ENCODE peak calls at places on chromosomes 4 and X, in seven cellular contexts. V is sigmoid colon, S is spleen, E is GM12891, L is GM12892, H is HCT116, D is esophagus muscularis mucosa. W is an unnamed sample.

GRCh38 chrX:31832263-31832662 is 760.4 kb upstream of the FTHL17 start:
- DNase-seq in L (no peak), V (no peak), S (no peak), D (no peak), E (no peak), H (no peak), W (no peak)

GRCh38 chr4:150722908-150723362 is 141.0 kb downstream of the MAB21L2 start:
- DNase-seq in S (no peak), V (peak), D (peak), E (no peak), H (no peak), L (no peak), W (no peak)

GRCh38 chrX:11066812-11067211 is 44.3 kb upstream of the HCCS start:
- DNase-seq in V (no peak), E (no peak), H (no peak), S (no peak), L (no peak), D (no peak), W (no peak)

GRCh38 chrX:126551306-126551705 is 1.3 kb downstream of the DCAF12L1 start:
- DNase-seq in V (no peak), S (no peak), H (no peak), D (no peak), E (no peak), L (no peak), W (no peak)

GRCh38 chr4:38113551-38113950 is 153.4 kb downstream of the PTTG2 start:
- DNase-seq in H (no peak), D (no peak), E (no peak), L (no peak), V (no peak), S (no peak), W (no peak)

GRCh38 chr4:95732061-95732460 is 107.8 kb upstream of the PDHA2 start:
- DNase-seq in V (no peak), E (no peak), D (no peak), S (no peak), H (no peak), L (no peak), W (no peak)

GRCh38 chr4:123096038-123096437 is 173.6 kb upstream of the NUDT6 start:
- DNase-seq in L (no peak), S (no peak), D (no peak), E (no peak), V (no peak), H (peak), W (no peak)

GRCh38 chr4:15557806-15558550 is 88.3 kb downstream of the CC2D2A start:
- DNase-seq in H (no peak), D (no peak), E (no peak), V (no peak), S (no peak), L (no peak), W (no peak)

GRCh38 chr4:4852591-4853362 is 6.7 kb upstream of the MSX1 start:
- DNase-seq in S (peak), V (peak), D (no peak), H (no peak), E (no peak), L (no peak), W (peak)

GRCh38 chr4:88226143-88226542 is 58.2 kb downstream of the PPM1K start:
- DNase-seq in E (no peak), H (no peak), D (no peak), S (no peak), L (no peak), V (no peak), W (no peak)

GRCh38 chr4:83852085-83852451 is 316.2 kb downstream of the GPAT3 start:
- DNase-seq in V (no peak), H (peak), D (no peak), L (no peak), S (no peak), E (no peak), W (no peak)

GRCh38 chr4:72564184-72564583 is 4.8 kb downstream of the ADAMTS3 start:
- DNase-seq in H (no peak), V (no peak), E (no peak), D (no peak), S (no peak), L (no peak), W (no peak)

GRCh38 chr4:176238819-176239218 is 30.2 kb downstream of the ASB5 start:
- DNase-seq in S (no peak), D (no peak), L (no peak), H (no peak), E (no peak), V (no peak), W (no peak)

GRCh38 chr4:76562851-76563803 is 128.1 kb downstream of the SHROOM3 start:
- DNase-seq in H (no peak), V (no peak), L (no peak), S (no peak), D (no peak), E (no peak), W (no peak)

DNA sequence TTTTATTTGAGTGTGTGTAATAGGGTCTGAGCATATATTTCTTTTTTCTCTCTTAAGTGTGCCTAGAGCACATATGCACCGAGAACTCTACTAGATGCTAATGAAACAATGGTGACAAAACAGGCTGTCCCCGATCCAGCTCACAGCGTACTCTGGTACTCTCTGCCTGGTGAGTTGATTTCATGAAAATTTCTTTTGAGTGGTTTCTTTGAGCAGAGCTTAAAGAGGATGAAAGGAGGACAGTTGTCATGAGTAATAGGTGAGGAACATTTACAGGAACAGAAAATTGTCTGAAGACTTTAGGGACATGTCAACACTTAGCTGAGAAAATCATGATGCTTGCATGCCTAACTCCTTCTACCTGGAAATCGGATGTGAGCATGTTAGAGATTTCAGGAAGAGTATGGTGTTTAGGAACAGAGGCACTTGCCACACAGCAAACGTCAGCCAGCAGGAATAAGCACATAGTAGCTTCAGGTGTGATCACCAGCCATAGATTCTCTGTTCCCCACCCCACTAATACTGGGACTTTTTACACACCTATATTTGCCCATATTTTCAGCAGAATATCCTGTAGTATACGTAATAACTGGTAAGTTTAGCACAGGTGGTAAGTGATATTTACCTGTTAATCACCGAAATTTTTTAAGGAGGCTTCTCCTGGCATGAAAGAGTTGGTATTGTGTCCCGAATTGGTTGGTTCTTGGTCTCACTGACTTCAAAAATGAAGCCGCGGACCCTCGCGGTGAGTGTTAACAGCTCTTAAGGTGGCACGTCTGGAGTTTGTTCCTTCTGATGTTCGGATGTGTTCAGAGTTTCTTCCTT is 111.1 kb downstream of the ZNF330 start:
- DNase-seq in H (no peak), E (no peak), D (no peak), L (no peak), S (no peak), V (no peak), W (no peak)
- TF ChIP-seq POLR2AphosphoS5 in H (no peak), E (no peak), D (no peak), L (no peak), S (no peak), V (no peak), W (no peak)

DNA sequence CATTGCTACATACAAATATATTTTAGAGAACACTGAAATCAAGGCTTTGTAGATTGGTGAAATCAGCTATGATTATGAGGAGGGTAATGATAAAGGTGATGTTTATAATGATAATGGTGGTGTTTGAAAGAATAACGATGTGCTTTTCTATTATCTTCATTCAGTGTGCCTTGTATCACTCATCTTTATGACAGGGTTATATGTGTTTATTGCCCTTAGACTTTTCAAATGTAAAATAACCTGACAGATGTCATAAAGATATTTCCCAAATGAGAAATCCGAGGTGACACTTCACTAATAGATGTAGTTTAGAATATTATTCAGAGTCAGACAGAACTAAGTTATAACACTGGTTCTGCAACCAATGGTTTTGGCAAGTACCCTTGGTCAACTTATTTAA is 323.0 kb upstream of the SPANXN4 start:
- DNase-seq in H (no peak), S (no peak), D (no peak), V (no peak), E (no peak), L (no peak), W (no peak)
- TF ChIP-seq POLR2AphosphoS5 in H (no peak), S (no peak), D (no peak), V (no peak), E (no peak), L (no peak), W (no peak)

DNA sequence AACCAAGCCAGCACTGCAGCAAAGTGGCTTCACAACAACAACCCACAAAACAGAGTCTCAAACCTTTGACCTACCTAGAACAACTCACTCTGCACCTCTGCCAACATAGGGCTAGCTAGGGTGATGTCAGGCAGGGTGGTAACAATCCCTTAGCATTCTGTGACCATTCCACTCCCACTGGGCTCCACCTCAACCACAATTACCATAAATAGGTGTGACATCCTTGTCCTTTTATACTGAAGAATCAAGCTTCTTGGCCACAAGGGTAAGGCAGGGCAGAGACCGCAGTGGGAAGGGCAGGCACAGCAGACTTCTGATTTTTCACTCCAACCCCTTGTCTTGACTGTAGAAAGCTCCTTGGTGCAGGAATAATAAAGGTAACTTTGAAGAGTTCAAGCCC is 795.4 kb upstream of the DIAPH2 start:
- DNase-seq in D (no peak), S (no peak), V (no peak), H (no peak), L (no peak), E (no peak), W (no peak)
- TF ChIP-seq POLR2AphosphoS5 in D (no peak), S (no peak), V (no peak), H (no peak), L (no peak), E (no peak), W (no peak)

GRCh38 chr4:61408861-61409260 is 208.7 kb downstream of the ADGRL3 start:
- DNase-seq in E (no peak), D (no peak), S (no peak), L (no peak), H (no peak), V (no peak), W (no peak)

GRCh38 chr4:61406677-61407076 is 206.6 kb downstream of the ADGRL3 start:
- DNase-seq in L (no peak), S (no peak), E (no peak), D (no peak), V (no peak), H (no peak), W (no peak)

GRCh38 chr4:61408163-61408562 is 208.0 kb downstream of the ADGRL3 start:
- DNase-seq in E (no peak), L (no peak), V (no peak), S (no peak), D (no peak), H (no peak), W (no peak)

GRCh38 chr4:61405307-61405706 is 205.2 kb downstream of the ADGRL3 start:
- DNase-seq in V (no peak), S (no peak), E (no peak), L (no peak), D (no peak), H (no peak), W (no peak)

DNA sequence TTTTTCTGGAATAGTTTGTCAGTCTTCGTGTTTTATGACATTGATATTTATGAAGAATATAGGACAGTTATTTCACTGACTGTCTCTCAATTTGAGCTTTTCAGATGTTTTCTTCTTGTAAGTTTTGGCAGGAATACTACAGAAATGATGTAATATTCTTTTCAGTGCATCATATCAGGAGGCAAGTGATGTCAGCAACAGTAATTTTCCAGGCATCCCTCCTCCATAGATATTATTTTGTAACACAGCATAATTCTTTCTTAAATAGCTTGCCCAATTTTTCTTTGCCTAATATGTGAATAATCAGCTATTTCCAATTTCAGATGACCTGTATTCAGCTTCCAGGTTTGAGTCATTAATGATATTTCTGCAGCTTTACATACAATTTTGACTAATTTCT is 211.1 kb downstream of the ADGRL3 start:
- DNase-seq in E (no peak), L (no peak), H (no peak), V (no peak), D (no peak), S (no peak), W (no peak)
- TF ChIP-seq POLR2AphosphoS5 in E (no peak), L (no peak), H (no peak), V (no peak), D (no peak), S (no peak), W (no peak)

DNA sequence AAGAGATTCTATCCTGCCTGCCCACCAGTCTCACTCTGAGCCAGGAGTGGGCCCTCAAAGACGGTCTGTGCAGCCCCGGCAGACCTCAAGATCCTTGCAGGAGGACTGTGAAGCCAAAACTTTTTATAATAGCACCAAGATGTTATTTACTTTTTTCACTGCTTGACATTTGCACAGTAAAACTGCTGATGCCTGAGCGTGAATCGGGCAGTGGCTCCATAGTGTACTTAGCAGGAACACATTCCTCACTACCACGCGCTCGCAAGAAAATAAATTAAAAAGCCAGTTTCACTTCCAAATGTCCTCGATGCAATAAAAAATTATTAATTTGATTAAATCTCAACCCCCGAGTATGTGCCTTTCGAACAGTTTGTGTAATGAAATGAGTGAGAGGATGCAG is 22.5 kb downstream of the GPM6B start:
- DNase-seq in E (no peak), H (no peak), L (no peak), D (no peak), S (no peak), V (no peak), W (no peak)
- TF ChIP-seq POLR2AphosphoS5 in E (no peak), H (no peak), L (no peak), D (no peak), S (no peak), V (no peak), W (no peak)

GRCh38 chr4:7124643-7125442 is 57.0 kb upstream of the GRPEL1 start:
- DNase-seq in H (no peak), S (no peak), L (no peak), E (no peak), D (peak), V (peak), W (no peak)
- TF ChIP-seq POLR2AphosphoS5 in H (no peak), S (no peak), L (no peak), E (no peak), D (peak), V (no peak), W (no peak)

GRCh38 chr4:86927843-86928395 is 6.9 kb upstream of the AFF1 start:
- DNase-seq in V (peak), L (no peak), D (no peak), S (no peak), E (no peak), H (no peak), W (no peak)
- TF ChIP-seq POLR2AphosphoS5 in V (peak), L (no peak), D (peak), S (no peak), E (no peak), H (no peak), W (peak)

GRCh38 chrX:30714138-30714537 is 60.9 kb downstream of the GK start:
- DNase-seq in V (no peak), S (no peak), H (no peak), L (no peak), D (no peak), E (no peak), W (no peak)
- TF ChIP-seq POLR2AphosphoS5 in V (no peak), S (no peak), H (no peak), L (no peak), D (no peak), E (no peak), W (no peak)

GRCh38 chrX:74464722-74465121 is 43.4 kb downstream of the SLC16A2 start:
- DNase-seq in L (no peak), E (no peak), V (no peak), H (no peak), D (no peak), S (no peak), W (no peak)

GRCh38 chrX:74467656-74468055 is 46.4 kb downstream of the SLC16A2 start:
- DNase-seq in S (no peak), E (no peak), L (no peak), V (no peak), D (no peak), H (no peak), W (no peak)

GRCh38 chrX:74461384-74461783 is 40.1 kb downstream of the SLC16A2 start:
- DNase-seq in D (no peak), H (no peak), S (no peak), L (no peak), E (no peak), V (no peak), W (no peak)

GRCh38 chrX:74465424-74465823 is 44.1 kb downstream of the SLC16A2 start:
- DNase-seq in D (no peak), L (no peak), E (no peak), V (no peak), S (no peak), H (no peak), W (no peak)
- TF ChIP-seq POLR2AphosphoS5 in D (no peak), L (no peak), E (no peak), V (no peak), S (no peak), H (no peak), W (no peak)

GRCh38 chr4:153705743-153706468 is 21.8 kb downstream of the TLR2 start:
- DNase-seq in S (no peak), D (no peak), V (no peak), H (no peak), L (no peak), E (no peak), W (no peak)
- TF ChIP-seq POLR2AphosphoS5 in S (no peak), D (no peak), V (no peak), H (no peak), L (no peak), E (no peak), W (no peak)